ENCODE peak calls at places on chromosomes 13 and 19, in ten cellular contexts. W, X, V, B, P, T, E, U, G and A are unnamed samples.

GRCh38 chr19:47230122-47230920 is 678 bp downstream of the BBC3 start:
- DNase-seq in X (peak; percentile 29), U (peak; percentile 36), B (peak; percentile 59), W (peak; percentile 69), T (peak; percentile 61), P (peak; percentile 51), E (peak; percentile 89), G (no peak), V (no peak), A (no peak)

GRCh38 chr19:56167064-56167578 is 8.7 kb upstream of the GALP start:
- DNase-seq in E (no peak), W (no peak), V (no peak), X (peak; percentile 13), P (peak; percentile 23), U (no peak), B (no peak), G (no peak), T (no peak), A (peak; percentile 7)

GRCh38 chr19:24033962-24034342 is 53.0 kb upstream of the ZNF254 start:
- DNase-seq in U (peak; percentile 74), W (peak; percentile 27), V (peak; percentile 70), E (peak; percentile 60), P (peak; percentile 68), T (peak; percentile 77), X (peak; percentile 72), G (no peak), B (peak; percentile 65), A (peak; percentile 62)

GRCh38 chr19:43997631-43998290 is 5.0 kb upstream of the ZNF230 start:
- DNase-seq in X (peak; percentile 68), G (no peak), B (peak; percentile 13), W (no peak), P (peak; percentile 31), U (peak; percentile 37), E (no peak), V (no peak), T (no peak), A (peak; percentile 79)

GRCh38 chr19:27777726-27778125 is 1435.2 kb downstream of the UQCRFS1 start:
- DNase-seq in E (no peak), U (no peak), W (peak; percentile 29), T (no peak), B (no peak), X (no peak), P (no peak), V (peak; percentile 23), G (no peak), A (no peak)

GRCh38 chr19:19261350-19262189 is 11.5 kb downstream of the TM6SF2 start:
- DNase-seq in T (no peak), X (no peak), V (no peak), G (no peak), W (peak; percentile 29), P (no peak), U (no peak), E (no peak), B (no peak), A (no peak)

GRCh38 chr13:94198666-94199065 is 280.8 kb downstream of the DCT start:
- DNase-seq in U (peak; percentile 72), T (no peak), X (no peak), W (no peak), B (no peak), V (no peak), G (no peak), E (no peak), P (peak; percentile 80), A (no peak)

GRCh38 chr13:26254583-26255102 is 714 bp downstream of the CDK8 start:
- DNase-seq in V (peak; percentile 61), E (peak; percentile 75), P (peak; percentile 38), G (no peak), X (peak; percentile 23), B (peak; percentile 40), W (peak; percentile 57), U (peak; percentile 39), T (peak; percentile 29), A (peak; percentile 54)

DNA sequence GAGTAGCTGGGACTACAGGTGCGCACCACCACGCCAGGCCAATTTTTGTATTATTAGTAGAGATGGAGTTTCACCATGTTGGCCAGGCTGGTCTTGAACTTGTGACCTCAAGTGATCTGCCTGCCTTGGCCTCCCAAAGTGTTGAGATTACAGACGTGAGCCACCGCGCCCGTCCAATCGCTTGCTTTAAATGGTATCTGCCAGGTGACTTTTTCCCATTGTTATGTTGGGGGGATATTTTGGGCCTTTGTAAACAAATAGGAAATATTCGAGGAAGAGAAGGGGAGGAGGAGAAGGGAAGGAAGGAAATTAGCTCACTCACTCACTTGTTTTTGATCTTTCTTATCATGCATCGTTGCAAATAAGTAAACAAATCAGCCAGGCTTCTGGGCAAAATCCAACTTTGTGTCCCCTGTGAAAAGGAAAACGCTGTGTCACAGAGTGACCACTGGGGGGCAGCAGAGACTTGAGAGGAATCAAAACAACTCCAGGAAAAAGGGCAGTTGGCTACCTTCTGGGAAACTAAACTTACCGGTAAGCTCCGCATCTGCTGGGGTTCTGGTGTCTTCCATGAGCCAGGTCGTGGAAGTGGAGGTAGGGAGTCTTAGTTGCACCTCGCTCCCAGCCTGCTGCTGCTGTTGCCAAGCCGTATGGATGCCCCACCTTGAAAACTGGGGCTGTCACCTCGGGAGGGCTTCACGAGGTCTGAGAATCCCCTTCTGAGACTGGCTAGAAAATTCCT is 9.3 kb upstream of the RANBP3 start:
- DNase-seq in E (peak; percentile 80), G (peak; percentile 41), T (peak; percentile 86), P (peak; percentile 85), X (peak; percentile 82), B (peak; percentile 78), V (peak; percentile 81), W (peak; percentile 76), U (peak; percentile 75), A (peak; percentile 70)
- H3K4me3 ChIP-seq in E (peak overlapping the region; percentile 54), G (no peak overlapping the region), T (no peak overlapping the region), P (no peak overlapping the region), X (peak overlapping the region; percentile 39), B (peak overlapping the region; percentile 55), V (peak overlapping the region; percentile 36), W (no peak overlapping the region), U (peak overlapping the region; percentile 9), A (no peak overlapping the region)

GRCh38 chr13:50081106-50081898 is 66.1 kb downstream of the KCNRG start:
- DNase-seq in B (no peak), E (peak; percentile 69), X (no peak), U (peak; percentile 39), P (peak; percentile 54), V (no peak), T (peak; percentile 53), G (no peak), W (peak; percentile 71), A (peak; percentile 18)

GRCh38 chr13:50081899-50082425 is 66.7 kb downstream of the KCNRG start:
- DNase-seq in X (peak; percentile 98), U (peak; percentile 99), V (peak; percentile 98), B (peak; percentile 98), W (peak; percentile 99), E (peak; percentile 99), G (peak; percentile 86), T (peak; percentile 100), P (peak; percentile 99), A (peak; percentile 97)

GRCh38 chr13:50080856-50081105 is 65.5 kb downstream of the KCNRG start:
- DNase-seq in G (no peak), W (no peak), T (peak; percentile 59), U (peak; percentile 54), X (peak; percentile 31), E (no peak), V (no peak), B (no peak), P (no peak), A (peak; percentile 21)

GRCh38 chr13:50082426-50083283 is 67.4 kb downstream of the KCNRG start:
- DNase-seq in P (peak; percentile 75), G (peak; percentile 77), X (peak; percentile 68), B (peak; percentile 64), V (no peak), T (peak; percentile 83), U (peak; percentile 82), W (peak; percentile 82), E (peak; percentile 68), A (peak; percentile 85)

GRCh38 chr13:50085063-50085462 is 69.8 kb downstream of the KCNRG start:
- DNase-seq in U (peak; percentile 70), G (no peak), B (no peak), E (no peak), T (peak; percentile 65), P (peak; percentile 67), W (no peak), X (peak; percentile 59), V (no peak), A (peak; percentile 37)
- TF ChIP-seq CTCF in U (peak; percentile 35), G (peak; percentile 36), B (peak; percentile 54), E (peak; percentile 69), T (no peak), P (peak; percentile 44), W (peak; percentile 49), X (peak; percentile 41), V (peak; percentile 36), A (peak; percentile 22)

DNA sequence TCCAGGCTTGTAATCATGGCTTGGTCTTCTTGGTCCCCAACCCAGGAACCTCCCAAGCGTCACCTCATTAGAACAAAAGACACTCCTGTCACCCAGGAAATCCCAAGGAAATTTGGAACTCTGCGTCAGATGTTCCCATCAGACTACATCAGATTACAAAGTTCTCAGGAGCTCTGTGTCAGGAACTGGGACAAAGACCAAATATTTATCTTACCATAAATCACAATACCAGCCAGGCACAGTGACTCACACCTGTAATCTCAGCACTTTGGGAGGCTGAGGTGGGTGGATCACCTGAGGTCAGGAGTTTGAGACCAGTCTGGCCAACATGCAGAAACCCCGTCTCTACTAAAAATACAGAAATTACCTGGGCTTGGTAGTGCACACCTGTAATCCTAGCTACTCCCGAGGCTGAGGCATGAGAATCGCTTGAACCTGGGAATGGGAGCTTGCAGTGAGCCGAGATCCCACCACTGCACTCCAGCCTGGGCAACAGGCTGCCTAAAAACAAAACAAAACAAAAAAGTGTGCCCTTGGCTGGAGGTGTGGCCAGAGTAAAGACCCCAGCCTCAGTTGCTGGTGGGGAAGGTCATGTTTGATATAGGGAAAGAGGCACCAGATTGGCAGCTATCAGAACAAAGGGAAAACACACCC is 16.7 kb upstream of the CCDC124 start:
- DNase-seq in U (no peak), V (no peak), X (no peak), W (no peak), T (no peak), P (no peak), G (no peak), B (no peak), E (no peak), A (peak; percentile 63)
- H3K4me3 ChIP-seq in U (no peak overlapping the region), V (no peak overlapping the region), X (no peak overlapping the region), W (no peak overlapping the region), T (no peak overlapping the region), P (no peak overlapping the region), G (no peak overlapping the region), B (no peak overlapping the region), E (no peak overlapping the region), A (no peak overlapping the region)

GRCh38 chr13:52845766-52846566 is 2.5 kb downstream of the PCDH8 start:
- DNase-seq in X (no peak), P (peak; percentile 32), B (no peak), V (no peak), T (peak; percentile 13), W (peak; percentile 65), G (no peak), E (peak; percentile 48), U (peak; percentile 5), A (no peak)

GRCh38 chr13:52846567-52847321 is 1.7 kb downstream of the PCDH8 start:
- DNase-seq in E (peak; percentile 78), U (no peak), W (no peak), B (peak; percentile 9), P (peak; percentile 51), G (no peak), V (no peak), T (peak; percentile 24), X (peak; percentile 28), A (no peak)

GRCh38 chr13:52847322-52847681 is 1.1 kb downstream of the PCDH8 start:
- DNase-seq in T (no peak), E (no peak), W (no peak), V (no peak), U (no peak), P (no peak), X (no peak), G (no peak), B (no peak), A (no peak)

GRCh38 chr13:52847682-52848432 is 583 bp downstream of the PCDH8 start:
- DNase-seq in V (no peak), E (no peak), X (no peak), G (no peak), P (no peak), W (no peak), U (no peak), B (no peak), T (no peak), A (no peak)

DNA sequence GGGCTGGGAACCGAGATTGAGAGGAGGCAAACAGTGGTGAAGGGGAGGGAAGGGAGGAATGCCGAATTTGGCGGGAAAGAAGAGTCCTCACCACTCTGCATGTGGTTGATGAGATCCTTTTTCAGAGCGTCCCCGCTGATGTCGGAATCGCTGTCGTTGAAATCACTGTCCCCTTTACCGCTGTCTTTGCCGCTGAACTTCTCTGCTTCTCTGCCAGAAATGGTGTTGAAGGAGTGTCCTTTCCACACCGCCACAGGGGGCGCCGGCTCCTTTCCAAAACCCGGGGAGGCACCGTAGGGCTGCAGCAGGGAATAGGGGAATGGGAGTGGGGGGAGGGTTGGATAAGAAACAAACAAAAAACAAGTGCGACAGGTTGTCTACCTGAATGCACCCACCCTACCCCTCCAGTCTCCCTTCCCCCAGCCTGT is 3.1 kb downstream of the PCDH8 start:
- DNase-seq in B (no peak), U (no peak), P (no peak), G (no peak), W (no peak), X (no peak), V (no peak), E (no peak), T (no peak), A (no peak)
- TF ChIP-seq CTCF in B (no peak), U (no peak), P (no peak), G (peak; percentile 39), W (peak; percentile 27), X (peak; percentile 6), V (no peak), E (no peak), T (no peak), A (no peak)